ENCODE peak calls at places on chromosomes 3 and 15, in nine cellular contexts. M, T, A, E, W, L, P, K and I are unnamed samples.

GRCh38 chr15:49844390-49844789 is 223.5 kb downstream of the DTWD1 start:
- DNase-seq in M (no peak), T (no peak), A (no peak), E (no peak), W (no peak), L (no peak), P (no peak), K (no peak), I (no peak)

GRCh38 chr3:143084856-143085731 is 34.5 kb upstream of the CHST2 start:
- DNase-seq in M (no peak), T (no peak), A (peak), E (peak), W (peak), L (no peak), P (peak), K (no peak), I (peak)

GRCh38 chr3:17261627-17262369 is 377.0 kb downstream of the PLCL2 start:
- DNase-seq in M (no peak), T (no peak), A (no peak), E (no peak), W (no peak), L (no peak), P (no peak), K (no peak), I (no peak)

GRCh38 chr3:59850352-59850870 is 800.6 kb upstream of the CFAP20DC start:
- DNase-seq in M (no peak), T (no peak), A (no peak), E (no peak), W (no peak), L (no peak), P (peak), K (no peak), I (no peak)

GRCh38 chr3:36891651-36892268 is 53.1 kb downstream of the TRANK1 start:
- DNase-seq in M (no peak), T (no peak), A (no peak), E (no peak), W (no peak), L (no peak), P (no peak), K (no peak), I (no peak)

GRCh38 chr3:156674046-156674910 is at the start of gene TIPARP:
- DNase-seq in M (peak), T (peak), A (peak), E (peak), W (peak), L (peak), P (peak), K (peak), I (peak)

GRCh38 chr3:140420621-140421357 is 257.1 kb upstream of the TRIM42 start:
- DNase-seq in M (no peak), T (no peak), A (peak), E (peak), W (peak), L (no peak), P (no peak), K (no peak), I (no peak)

GRCh38 chr3:120284702-120285507 is at the start of gene GPR156:
- DNase-seq in M (peak), T (no peak), A (no peak), E (no peak), W (no peak), L (no peak), P (no peak), K (no peak), I (no peak)

GRCh38 chr3:170323371-170323770 is 34.1 kb upstream of the SKIL start:
- DNase-seq in M (no peak), T (no peak), A (no peak), E (no peak), W (no peak), L (no peak), P (no peak), K (no peak), I (no peak)